ENCODE peak calls at places on chromosomes 16 and 17, in nine cellular contexts. J, D, F, O, Z, S, X, W and A are unnamed samples.

GRCh38 chr17:16419929-16420271 is 4.5 kb downstream of the TRPV2 start:
- DNase-seq in F (peak), D (no peak), S (no peak), O (no peak), J (no peak), W (peak), Z (no peak), X (no peak), A (no peak)

GRCh38 chr17:72883351-72883750 is 209.1 kb downstream of the SLC39A11 start:
- DNase-seq in Z (no peak), J (no peak), W (no peak), O (no peak), D (no peak), S (no peak), X (no peak), F (no peak), A (no peak)

GRCh38 chr16:1154887-1155331 is 2.0 kb downstream of the CACNA1H start:
- DNase-seq in F (peak), X (no peak), Z (no peak), W (no peak), O (no peak), J (no peak), S (no peak), D (peak), A (no peak)

GRCh38 chr16:868386-868755 is 67.8 kb upstream of the GNG13 start:
- DNase-seq in X (no peak), S (no peak), Z (peak), D (no peak), J (no peak), F (no peak), W (no peak), O (no peak), A (peak)

GRCh38 chr16:89446136-89446974 is 44.0 kb downstream of the ANKRD11 start:
- DNase-seq in Z (peak), J (no peak), D (no peak), W (no peak), O (no peak), X (no peak), F (no peak), S (no peak), A (no peak)

GRCh38 chr16:89981414-89981813 is 32.9 kb downstream of the DEF8 start:
- DNase-seq in F (no peak), J (no peak), X (no peak), O (no peak), D (no peak), S (no peak), Z (no peak), W (no peak), A (no peak)

GRCh38 chr17:36879027-36879426 is 58.2 kb upstream of the LHX1 start:
- DNase-seq in O (no peak), W (no peak), J (no peak), D (no peak), X (no peak), F (no peak), Z (no peak), S (no peak), A (no peak)

GRCh38 chr17:69870751-69871199 is 204.2 kb upstream of the KCNJ16 start:
- DNase-seq in D (no peak), W (no peak), X (peak), F (peak), Z (no peak), S (no peak), J (peak), O (no peak), A (no peak)

GRCh38 chr17:62963296-62963695 is 2.7 kb upstream of the TANC2 start:
- DNase-seq in J (peak), F (peak), O (no peak), W (no peak), Z (no peak), X (peak), D (peak), S (no peak), A (no peak)

GRCh38 chr17:72388765-72389473 is 268.1 kb downstream of the SOX9 start:
- DNase-seq in X (no peak), S (no peak), W (no peak), D (peak), J (no peak), Z (no peak), O (no peak), F (peak), A (no peak)

GRCh38 chr17:18866866-18867813 is 9.2 kb downstream of the PRPSAP2 start:
- DNase-seq in W (no peak), D (no peak), O (no peak), S (no peak), Z (no peak), J (no peak), X (no peak), F (no peak), A (no peak)

GRCh38 chr16:9092282-9092962 is 978 bp downstream of the HAPSTR1 start:
- DNase-seq in O (no peak), D (no peak), S (peak), W (no peak), F (no peak), J (peak), X (no peak), Z (peak), A (peak)

GRCh38 chr16:73047536-73048291 is at the start of gene ZFHX3:
- DNase-seq in Z (peak), O (peak), X (no peak), J (peak), F (peak), S (peak), W (peak), D (no peak), A (peak)

GRCh38 chr17:2090804-2091534 is 36.1 kb downstream of the HIC1 start:
- DNase-seq in X (peak), S (peak), D (peak), O (no peak), W (peak), Z (peak), J (peak), F (peak), A (no peak)

GRCh38 chr17:29579866-29580771 is 9.3 kb downstream of the GIT1 start:
- DNase-seq in J (peak), S (peak), W (peak), D (peak), F (peak), Z (peak), O (peak), X (peak), A (peak)

GRCh38 chr17:57739402-57740224 is 5.5 kb downstream of the CCDC182 start:
- DNase-seq in F (no peak), X (peak), O (no peak), W (peak), D (peak), S (no peak), J (no peak), Z (no peak), A (no peak)

GRCh38 chr16:1189455-1189854 is 35.6 kb downstream of the TPSG1 start:
- DNase-seq in F (no peak), X (no peak), Z (no peak), W (no peak), J (no peak), S (no peak), O (no peak), D (no peak), A (no peak)

GRCh38 chr17:48513653-48514482 is 16.9 kb downstream of the HOXB1 start:
- DNase-seq in O (no peak), W (no peak), F (no peak), D (no peak), X (no peak), Z (no peak), J (no peak), S (no peak), A (no peak)

DNA sequence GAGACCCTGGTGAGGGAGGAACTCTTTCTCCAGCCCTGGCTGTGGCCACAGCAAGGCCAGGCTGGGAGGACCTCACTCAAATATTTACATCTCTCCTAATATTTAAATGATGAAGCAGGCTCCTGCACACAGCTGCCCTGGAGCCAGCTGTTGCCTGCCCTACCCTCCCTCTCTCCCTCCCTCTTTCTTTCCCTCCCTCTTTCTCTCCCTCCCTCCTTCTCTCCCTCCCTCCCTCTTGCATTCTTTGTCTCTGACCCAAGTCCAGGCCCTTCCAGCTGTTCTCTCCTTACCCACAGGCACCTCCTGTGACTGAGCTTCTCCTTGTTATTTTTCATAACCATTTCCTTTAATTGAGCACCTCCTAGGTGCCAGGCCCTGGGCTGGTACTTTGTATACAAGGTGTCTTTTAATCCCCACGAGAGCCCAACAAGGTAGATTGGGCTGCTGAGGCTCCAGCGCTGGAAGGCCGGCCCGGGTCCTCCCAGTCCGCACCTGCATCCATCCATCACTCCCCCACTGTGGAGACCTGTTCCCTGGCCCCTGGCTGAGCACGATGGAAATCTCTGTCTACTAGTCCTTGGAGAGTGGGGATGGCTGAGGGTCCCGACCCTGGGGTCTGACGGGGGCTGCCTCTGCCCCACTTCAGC is 242.3 kb downstream of the SEC14L1 start:
- DNase-seq in D (no peak), O (no peak), J (no peak), W (peak), F (peak), X (no peak), S (peak), Z (no peak), A (no peak)
- H3K4me3 ChIP-seq in D (no peak), O (no peak), J (no peak), W (no peak), F (no peak), X (no peak), S (no peak), Z (no peak), A (no peak)

DNA sequence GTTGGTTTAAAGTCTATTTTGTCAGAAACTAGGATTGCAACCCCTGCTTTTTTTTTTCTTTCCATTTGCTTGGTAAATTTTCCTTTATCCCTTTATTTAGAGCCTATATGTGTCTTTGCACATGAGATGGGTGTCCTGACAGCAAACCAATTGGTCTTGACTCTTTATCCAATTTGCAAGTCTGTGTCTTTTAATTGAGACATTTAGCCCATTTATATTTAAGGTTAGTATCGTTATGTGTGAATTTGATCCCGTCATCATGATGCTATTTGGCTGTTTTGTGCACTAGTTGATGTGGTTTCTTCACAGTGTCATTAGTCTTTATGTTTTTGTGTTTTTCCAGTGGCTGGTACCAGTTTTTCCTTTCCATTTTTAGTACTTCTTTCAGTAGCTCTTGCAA is 127.7 kb upstream of the ZNF267 start:
- DNase-seq in S (no peak), O (no peak), Z (no peak), X (no peak), W (no peak), D (no peak), J (no peak), F (no peak), A (no peak)
- H3K4me3 ChIP-seq in S (no peak), O (no peak), Z (no peak), X (no peak), W (no peak), D (no peak), J (no peak), F (no peak), A (no peak)

GRCh38 chr16:29987371-29988085 is 7.9 kb downstream of the HIRIP3 start:
- DNase-seq in D (no peak), Z (peak), O (no peak), S (no peak), J (no peak), F (no peak), W (no peak), X (no peak), A (no peak)
- H3K4me3 ChIP-seq in D (no peak), Z (no peak), O (no peak), S (no peak), J (no peak), F (no peak), W (no peak), X (no peak), A (no peak)

DNA sequence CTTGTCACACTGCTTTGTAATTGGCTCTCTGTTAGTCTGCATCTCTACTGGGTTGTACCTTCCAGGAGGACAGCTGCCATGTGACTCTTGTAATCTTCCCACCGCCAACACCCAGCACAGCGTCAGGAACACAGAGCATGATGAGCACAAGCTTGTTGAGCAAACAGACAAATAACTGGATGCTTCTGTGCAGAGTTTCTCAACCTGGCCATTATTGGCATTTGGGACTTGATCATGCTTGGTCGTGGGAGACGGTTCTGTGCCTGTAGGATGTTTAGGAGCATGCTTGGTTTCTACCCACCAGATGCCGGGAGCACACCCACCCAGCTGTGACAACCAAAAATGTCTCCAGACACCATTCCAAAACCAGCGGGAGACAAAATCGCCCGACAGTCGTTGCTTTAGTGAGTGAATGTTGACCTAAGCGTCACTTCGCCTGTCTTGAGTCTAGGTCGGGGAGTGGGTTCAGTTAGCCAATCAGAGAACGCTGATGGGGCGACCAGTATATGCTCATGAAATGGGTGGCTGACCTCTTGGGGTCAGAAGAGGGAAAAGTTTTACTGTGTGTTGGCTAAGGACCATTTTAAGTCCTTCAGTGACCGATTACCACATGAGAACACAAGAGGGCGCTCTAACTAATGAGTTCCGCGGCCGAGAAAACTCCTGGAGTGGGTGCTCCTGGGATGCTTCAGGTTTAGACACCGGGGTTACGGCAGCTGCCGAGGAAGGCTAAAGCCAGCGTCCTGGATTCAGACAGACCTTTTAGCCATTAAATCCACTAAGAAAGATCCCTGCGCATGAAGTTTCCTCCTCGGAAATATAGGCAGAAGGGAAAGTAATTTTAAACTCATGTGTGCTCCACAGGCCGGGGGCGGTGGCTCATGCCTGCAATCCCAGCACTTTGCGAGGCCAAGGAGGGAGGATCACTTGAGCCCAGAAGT is 57.8 kb upstream of the TEX2 start:
- DNase-seq in Z (peak), J (peak), X (peak), O (peak), W (peak), D (peak), S (peak), F (peak), A (no peak)
- H3K4me3 ChIP-seq in Z (no peak), J (no peak), X (no peak), O (no peak), W (no peak), D (peak), S (no peak), F (no peak), A (peak)

GRCh38 chr16:47627056-47627455 is 165.9 kb downstream of the PHKB start:
- DNase-seq in Z (no peak), J (peak), W (peak), D (no peak), O (peak), X (no peak), S (no peak), F (no peak), A (no peak)

GRCh38 chr16:47622666-47623176 is 161.6 kb downstream of the PHKB start:
- DNase-seq in W (no peak), Z (no peak), S (no peak), D (no peak), X (no peak), J (no peak), O (no peak), F (no peak), A (no peak)

GRCh38 chr16:47625115-47625567 is 164.0 kb downstream of the PHKB start:
- DNase-seq in S (no peak), Z (no peak), W (no peak), J (no peak), F (no peak), D (no peak), O (no peak), X (no peak), A (no peak)

DNA sequence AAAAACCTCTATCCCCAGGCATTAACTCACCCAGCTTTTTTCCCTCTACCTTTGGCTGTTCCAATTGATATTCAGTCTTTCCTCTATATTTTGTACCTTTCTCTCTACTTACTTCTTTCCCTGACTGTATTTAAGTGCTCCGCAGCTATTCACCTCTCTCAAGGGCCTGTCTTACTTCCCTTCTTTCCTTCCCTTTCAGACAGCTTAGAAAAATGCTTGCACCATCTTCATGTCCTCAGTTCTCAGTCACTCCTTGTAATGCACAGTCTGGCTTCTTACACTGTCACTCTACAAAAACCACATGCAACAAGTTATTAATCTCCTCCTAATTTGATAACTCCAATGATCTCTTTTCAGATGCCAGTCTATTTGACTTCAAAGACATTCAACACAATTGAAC is 163.4 kb downstream of the PHKB start:
- DNase-seq in Z (no peak), W (no peak), S (no peak), O (no peak), D (no peak), X (no peak), J (no peak), F (no peak), A (no peak)
- H3K4me3 ChIP-seq in Z (no peak), W (no peak), S (no peak), O (no peak), D (no peak), X (no peak), J (no peak), F (no peak), A (no peak)

GRCh38 chr17:50146927-50147640 is 3.4 kb downstream of the PPP1R9B start:
- DNase-seq in S (no peak), J (no peak), W (no peak), F (no peak), O (no peak), X (no peak), Z (peak), D (no peak), A (no peak)

GRCh38 chr17:50147841-50148225 is 2.6 kb downstream of the PPP1R9B start:
- DNase-seq in J (no peak), S (no peak), D (no peak), F (no peak), W (peak), O (no peak), Z (no peak), X (no peak), A (peak)

GRCh38 chr17:50145532-50146229 is 4.8 kb downstream of the PPP1R9B start:
- DNase-seq in D (no peak), S (no peak), W (no peak), X (no peak), Z (no peak), O (no peak), J (no peak), F (no peak), A (no peak)

GRCh38 chr17:50144845-50145531 is 5.5 kb downstream of the PPP1R9B start:
- DNase-seq in W (no peak), Z (peak), O (no peak), X (no peak), F (no peak), S (no peak), D (no peak), J (no peak), A (peak)

DNA sequence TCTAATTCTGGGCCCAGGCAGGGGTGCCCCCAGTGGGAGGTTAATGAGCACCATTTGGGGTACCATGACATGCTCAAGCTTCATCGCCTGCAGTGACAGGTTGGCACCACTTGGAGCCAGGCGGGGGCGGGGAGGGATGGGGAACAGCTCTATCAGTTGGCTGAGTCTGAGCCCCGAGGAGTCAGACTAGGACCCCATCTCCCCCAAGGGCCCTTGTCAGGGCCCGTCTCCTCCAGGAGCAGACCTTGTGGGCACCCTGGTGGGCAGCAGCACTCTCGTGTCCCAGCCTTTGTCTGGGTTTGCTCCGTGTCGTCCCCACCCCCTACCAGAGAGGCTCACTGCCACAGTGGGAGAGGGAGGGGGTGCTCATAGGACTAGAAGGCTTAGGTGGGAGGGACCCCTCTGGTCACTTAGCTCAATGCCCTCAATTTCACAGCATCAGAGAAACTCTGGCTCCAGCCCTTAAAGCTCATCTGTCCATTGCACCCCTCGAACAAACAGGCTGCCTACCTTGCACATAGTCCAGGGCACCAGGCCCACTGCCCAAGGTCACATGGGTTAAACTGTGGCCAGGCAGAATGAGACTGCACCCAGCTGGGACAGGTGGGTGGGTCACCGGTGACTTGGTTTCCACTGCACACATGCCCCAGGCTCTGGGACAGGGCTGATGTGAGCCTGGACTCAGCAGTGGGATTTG is 4.1 kb downstream of the PPP1R9B start:
- DNase-seq in Z (peak), O (no peak), S (no peak), F (no peak), J (no peak), D (no peak), W (no peak), X (no peak), A (peak)
- H3K4me3 ChIP-seq in Z (peak), O (no peak), S (no peak), F (peak), J (no peak), D (no peak), W (peak), X (peak), A (peak)